ENCODE peak calls at places on chromosomes 7 and 10, in nine cellular contexts. N is right lobe of liver, H is HepG2, C is cardiac fibroblast, W is MM.1S, P is GM12878, O is GM23338, K is OCI-LY7, I is choroid plexus epithelial cell. A is an unnamed sample.

GRCh38 chr10:124696446-124697392 is 47.5 kb downstream of the FAM53B start:
- DNase-seq in C (no peak), I (no peak), N (no peak), H (no peak), P (peak; percentile 61), K (peak; percentile 63), O (no peak), W (peak; percentile 83), A (peak; percentile 82)

GRCh38 chr7:21134631-21135030 is 293.3 kb upstream of the SP4 start:
- DNase-seq in N (no peak), P (no peak), K (no peak), C (no peak), W (no peak), H (no peak), O (no peak), I (no peak), A (no peak)

GRCh38 chr10:42990016-42990720 is 86.7 kb upstream of the RET start:
- DNase-seq in O (no peak), I (no peak), K (no peak), P (no peak), C (no peak), H (no peak), W (no peak), N (peak; percentile 35), A (no peak)

GRCh38 chr10:12566161-12567115 is 217.1 kb downstream of the CAMK1D start:
- DNase-seq in O (no peak), I (peak; percentile 63), N (no peak), K (no peak), C (no peak), H (no peak), W (no peak), P (no peak), A (no peak)

GRCh38 chr10:101287922-101288638 is 58.8 kb upstream of the LBX1 start:
- DNase-seq in K (peak; percentile 11), C (peak; percentile 34), P (no peak), N (no peak), O (peak; percentile 88), W (no peak), H (peak; percentile 50), I (peak; percentile 42), A (peak; percentile 24)

GRCh38 chr10:72334832-72335393 is 19.8 kb downstream of the DNAJB12 start:
- DNase-seq in N (peak; percentile 92), I (peak; percentile 100), C (peak; percentile 99), O (peak; percentile 43), P (peak; percentile 95), K (peak; percentile 89), W (peak; percentile 98), H (peak; percentile 95), A (peak; percentile 97)

GRCh38 chr10:329361-330099 is 194.3 kb downstream of the ZMYND11 start:
- DNase-seq in C (peak; percentile 95), I (peak; percentile 97), K (peak; percentile 82), O (peak; percentile 37), P (no peak), W (peak; percentile 57), H (peak; percentile 80), N (peak; percentile 87), A (no peak)

GRCh38 chr10:112792487-112793196 is 157.4 kb upstream of the TCF7L2 start:
- DNase-seq in W (no peak), O (no peak), P (no peak), H (no peak), C (peak; percentile 76), N (no peak), K (no peak), I (peak; percentile 72), A (no peak)

GRCh38 chr7:100897111-100897608 is 1.5 kb upstream of the ACHE start:
- DNase-seq in I (no peak), K (peak; percentile 27), H (no peak), N (peak; percentile 80), W (no peak), C (no peak), P (no peak), O (peak; percentile 70), A (no peak)
- H3K4me3 ChIP-seq in I (peak overlapping the region; percentile 43), K (no peak overlapping the region), H (peak overlapping the region; percentile 26), N (peak overlapping the region; percentile 48), W (no peak overlapping the region), C (no peak overlapping the region), P (no peak overlapping the region), O (peak overlapping the region; percentile 52), A (no peak overlapping the region)

GRCh38 chr10:24469993-24470392 is 253.7 kb downstream of the ARHGAP21 start:
- DNase-seq in P (no peak), O (no peak), C (no peak), W (no peak), I (peak; percentile 59), N (no peak), K (no peak), H (no peak), A (no peak)

GRCh38 chr10:24467605-24468004 is 256.1 kb downstream of the ARHGAP21 start:
- DNase-seq in N (no peak), C (no peak), H (no peak), K (no peak), I (peak; percentile 32), O (no peak), W (no peak), P (no peak), A (no peak)

GRCh38 chr10:24466616-24466949 is 257.1 kb downstream of the ARHGAP21 start:
- DNase-seq in P (no peak), H (no peak), W (peak; percentile 27), C (no peak), K (no peak), N (no peak), O (no peak), I (no peak), A (no peak)

GRCh38 chr10:24467094-24467493 is 256.6 kb downstream of the ARHGAP21 start:
- DNase-seq in C (no peak), W (no peak), P (no peak), O (no peak), K (no peak), I (no peak), H (no peak), N (no peak), A (no peak)

DNA sequence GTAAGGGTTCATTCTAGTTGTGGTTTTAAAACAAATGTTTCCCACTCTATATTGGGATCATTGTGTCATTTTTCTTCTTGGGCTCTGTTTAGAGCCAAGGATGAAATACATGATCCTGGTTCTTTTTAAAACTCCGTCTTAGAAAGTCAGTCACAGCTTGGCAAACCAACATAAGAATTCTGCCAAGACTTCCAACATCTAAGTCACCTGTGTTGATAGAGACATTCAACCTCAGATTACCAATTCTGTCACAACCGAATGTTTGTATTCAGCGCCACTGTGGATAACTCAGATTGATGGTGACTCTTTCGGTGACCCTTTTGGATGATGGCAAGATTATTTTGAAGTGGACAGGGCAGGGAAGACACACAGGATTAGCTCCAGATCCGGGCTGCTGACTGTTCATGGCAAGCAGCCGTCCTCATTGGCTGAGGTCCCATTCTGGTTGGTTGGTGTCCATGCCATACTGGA is 255.4 kb downstream of the ARHGAP21 start:
- DNase-seq in W (no peak), H (no peak), K (no peak), N (no peak), P (no peak), C (no peak), I (no peak), O (no peak), A (no peak)
- H3K4me3 ChIP-seq in W (no peak overlapping the region), H (peak overlapping the region; percentile 67), K (no peak overlapping the region), N (peak overlapping the region; percentile 56), P (no peak overlapping the region), C (no peak overlapping the region), I (peak overlapping the region; percentile 57), O (no peak overlapping the region), A (no peak overlapping the region)

GRCh38 chr10:132607491-132607890 is 69.9 kb downstream of the INPP5A start:
- DNase-seq in N (no peak), H (no peak), O (no peak), P (no peak), I (no peak), C (no peak), K (no peak), W (no peak), A (no peak)

GRCh38 chr10:132604686-132605085 is 67.1 kb downstream of the INPP5A start:
- DNase-seq in O (no peak), C (no peak), H (no peak), N (no peak), K (no peak), I (no peak), P (no peak), W (no peak), A (no peak)

GRCh38 chr10:132605390-132605789 is 67.8 kb downstream of the INPP5A start:
- DNase-seq in K (no peak), H (no peak), I (no peak), W (no peak), P (no peak), C (no peak), N (no peak), O (no peak), A (no peak)

GRCh38 chr10:132606536-132607316 is 69.1 kb downstream of the INPP5A start:
- DNase-seq in K (no peak), N (no peak), O (no peak), I (peak; percentile 34), H (peak; percentile 7), P (no peak), W (no peak), C (peak; percentile 40), A (no peak)

DNA sequence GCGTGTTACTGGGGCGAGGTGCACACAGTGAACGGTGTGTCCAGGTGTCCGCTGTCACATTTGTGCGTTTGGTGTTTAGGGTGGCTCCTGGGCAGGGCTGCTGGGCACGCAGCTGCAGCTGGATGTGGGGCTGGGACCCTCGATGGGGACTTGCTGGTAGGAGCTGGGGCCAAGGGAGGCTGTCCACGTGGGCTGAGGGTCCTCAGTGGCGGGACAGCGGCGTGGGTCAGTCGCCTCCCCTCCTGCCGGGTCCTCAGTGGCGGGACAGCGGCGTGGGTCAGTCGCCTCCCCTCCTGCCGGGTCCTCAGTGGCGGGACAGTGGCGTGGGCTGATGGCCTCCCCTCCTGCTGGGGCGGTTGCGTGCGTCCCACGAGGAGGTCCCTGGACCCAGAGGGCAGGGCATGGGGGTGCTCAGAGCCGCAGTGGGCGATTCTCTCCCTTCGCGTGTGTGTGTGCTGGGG is 68.5 kb downstream of the INPP5A start:
- DNase-seq in O (no peak), N (no peak), K (no peak), C (no peak), H (no peak), P (no peak), W (no peak), I (no peak), A (no peak)
- H3K4me3 ChIP-seq in O (no peak overlapping the region), N (no peak overlapping the region), K (no peak overlapping the region), C (no peak overlapping the region), H (no peak overlapping the region), P (no peak overlapping the region), W (no peak overlapping the region), I (no peak overlapping the region), A (no peak overlapping the region)

GRCh38 chr10:2885276-2885955 is 181.9 kb upstream of the PFKP start:
- DNase-seq in I (no peak), W (no peak), C (no peak), O (no peak), N (no peak), P (no peak), K (no peak), H (no peak), A (no peak)

GRCh38 chr10:2887391-2888070 is 179.8 kb upstream of the PFKP start:
- DNase-seq in I (no peak), P (no peak), K (no peak), O (no peak), C (no peak), N (no peak), W (no peak), H (no peak), A (no peak)

GRCh38 chr10:2888403-2889004 is 178.8 kb upstream of the PFKP start:
- DNase-seq in H (no peak), W (no peak), K (no peak), O (no peak), C (no peak), I (no peak), P (no peak), N (no peak), A (no peak)

GRCh38 chr10:2886662-2887061 is 180.7 kb upstream of the PFKP start:
- DNase-seq in P (no peak), O (no peak), K (no peak), W (no peak), H (no peak), I (no peak), N (no peak), C (no peak), A (no peak)

GRCh38 chr10:2885956-2886296 is 181.4 kb upstream of the PFKP start:
- DNase-seq in H (no peak), W (no peak), P (no peak), C (no peak), N (no peak), I (no peak), O (no peak), K (no peak), A (no peak)
- H3K4me3 ChIP-seq in H (no peak overlapping the region), W (no peak overlapping the region), P (no peak overlapping the region), C (no peak overlapping the region), N (no peak overlapping the region), I (no peak overlapping the region), O (no peak overlapping the region), K (no peak overlapping the region), A (no peak overlapping the region)